ENCODE peak calls at places on chromosomes 13 and 19, in five cellular contexts. One of them, this sample, is unnamed.

GRCh38 chr19:24159707-24160106 is 72.7 kb downstream of the ZNF254 start:
- DNase-seq in GM12891: no peak
- DNase-seq in H1: no peak
- DNase-seq in HepG2: peak; percentile 29
- DNase-seq in K562: peak; percentile 13
- DNase-seq in this sample: no peak

GRCh38 chr19:38850976-38851621 is 1.3 kb upstream of the HNRNPL start:
- DNase-seq in K562: peak; percentile 60
- DNase-seq in GM12891: no peak
- DNase-seq in H1: peak; percentile 69
- DNase-seq in HepG2: no peak
- DNase-seq in this sample: no peak

GRCh38 chr13:39306639-39307589 is 268.7 kb downstream of the NHLRC3 start:
- DNase-seq in H1: no peak
- DNase-seq in GM12891: no peak
- DNase-seq in HepG2: no peak
- DNase-seq in K562: no peak
- DNase-seq in this sample: peak; percentile 6

GRCh38 chr19:2841858-2842574 is 741 bp downstream of the ZNF555 start:
- DNase-seq in H1: peak; percentile 56
- DNase-seq in HepG2: no peak
- DNase-seq in K562: peak; percentile 41
- DNase-seq in GM12891: no peak
- DNase-seq in this sample: peak; percentile 31

GRCh38 chr13:46778095-46778494 is 18.9 kb downstream of the ESD start:
- DNase-seq in HepG2: no peak
- DNase-seq in H1: no peak
- DNase-seq in GM12891: no peak
- DNase-seq in K562: no peak
- DNase-seq in this sample: no peak

GRCh38 chr19:35513975-35514809 is 743 bp upstream of the DMKN start:
- DNase-seq in K562: no peak
- DNase-seq in GM12891: no peak
- DNase-seq in H1: peak; percentile 68
- DNase-seq in HepG2: peak; percentile 25
- DNase-seq in this sample: no peak

GRCh38 chr13:91399189-91400093 is 1.0 kb downstream of the GPC5 start:
- DNase-seq in GM12891: no peak
- DNase-seq in K562: no peak
- DNase-seq in HepG2: no peak
- DNase-seq in H1: no peak
- DNase-seq in this sample: no peak

GRCh38 chr13:95207769-95208366 is 93.4 kb downstream of the ABCC4 start:
- DNase-seq in GM12891: peak; percentile 26
- DNase-seq in H1: no peak
- DNase-seq in HepG2: no peak
- DNase-seq in K562: peak; percentile 61
- DNase-seq in this sample: no peak

GRCh38 chr13:113121928-113122420 is 625 bp upstream of the F10 start:
- DNase-seq in H1: no peak
- DNase-seq in HepG2: no peak
- DNase-seq in GM12891: no peak
- DNase-seq in K562: no peak
- DNase-seq in this sample: no peak

GRCh38 chr13:21095311-21095710 is 33.9 kb upstream of the LATS2 start:
- DNase-seq in K562: peak; percentile 15
- DNase-seq in HepG2: no peak
- DNase-seq in H1: no peak
- DNase-seq in GM12891: no peak
- DNase-seq in this sample: no peak

GRCh38 chr19:12015015-12015752 is 20.3 kb downstream of the ZNF433 start:
- DNase-seq in K562: no peak
- DNase-seq in GM12891: no peak
- DNase-seq in HepG2: no peak
- DNase-seq in H1: no peak
- DNase-seq in this sample: no peak

GRCh38 chr13:24274452-24274971 is 34.9 kb upstream of the C1QTNF9 start:
- DNase-seq in GM12891: peak; percentile 44
- DNase-seq in K562: no peak
- DNase-seq in H1: no peak
- DNase-seq in HepG2: no peak
- DNase-seq in this sample: peak; percentile 46

GRCh38 chr19:11299946-11300810 is 4.2 kb downstream of the TSPAN16 start:
- DNase-seq in GM12891: no peak
- DNase-seq in HepG2: no peak
- DNase-seq in H1: no peak
- DNase-seq in K562: no peak
- DNase-seq in this sample: no peak

GRCh38 chr19:55176116-55176515 is 4.0 kb downstream of the SYT5 start:
- DNase-seq in GM12891: no peak
- DNase-seq in HepG2: no peak
- DNase-seq in K562: peak; percentile 44
- DNase-seq in H1: no peak
- DNase-seq in this sample: no peak

GRCh38 chr19:47682939-47683338 is 30.3 kb upstream of the EHD2 start:
- DNase-seq in GM12891: no peak
- DNase-seq in HepG2: no peak
- DNase-seq in K562: no peak
- DNase-seq in H1: no peak
- DNase-seq in this sample: no peak

GRCh38 chr19:18995804-18996241 is 37.5 kb downstream of the SUGP2 start:
- DNase-seq in K562: peak; percentile 77
- DNase-seq in GM12891: peak; percentile 71
- DNase-seq in H1: peak; percentile 59
- DNase-seq in HepG2: peak; percentile 57
- DNase-seq in this sample: peak; percentile 52

GRCh38 chr13:112843392-112844250 is 125.4 kb upstream of the MCF2L start:
- DNase-seq in H1: no peak
- DNase-seq in GM12891: no peak
- DNase-seq in HepG2: no peak
- DNase-seq in K562: no peak
- DNase-seq in this sample: no peak

GRCh38 chr19:47243776-47244547 is 12.4 kb upstream of the CCDC9 start:
- DNase-seq in GM12891: peak; percentile 92
- DNase-seq in K562: peak; percentile 92
- DNase-seq in H1: peak; percentile 99
- DNase-seq in HepG2: peak; percentile 92
- DNase-seq in this sample: peak; percentile 94

GRCh38 chr13:21230516-21230915 is 54.1 kb downstream of the MRPL57 start:
- DNase-seq in H1: no peak
- DNase-seq in GM12891: no peak
- DNase-seq in HepG2: no peak
- DNase-seq in K562: no peak
- DNase-seq in this sample: no peak

GRCh38 chr19:30361721-30362120 is 10.5 kb upstream of the ZNF536 start:
- DNase-seq in K562: no peak
- DNase-seq in GM12891: no peak
- DNase-seq in H1: no peak
- DNase-seq in HepG2: peak; percentile 61
- DNase-seq in this sample: no peak

GRCh38 chr19:24033962-24034342 is 53.0 kb upstream of the ZNF254 start:
- DNase-seq in H1: no peak
- DNase-seq in K562: peak; percentile 13
- DNase-seq in GM12891: no peak
- DNase-seq in HepG2: peak; percentile 41
- DNase-seq in this sample: peak; percentile 13

GRCh38 chr13:20399961-20400360 is 125.7 kb downstream of the CRYL1 start:
- DNase-seq in K562: no peak
- DNase-seq in GM12891: no peak
- DNase-seq in H1: no peak
- DNase-seq in HepG2: no peak
- DNase-seq in this sample: no peak

GRCh38 chr13:94598281-94598680 is 2.3 kb upstream of the TGDS start:
- DNase-seq in K562: no peak
- DNase-seq in GM12891: no peak
- DNase-seq in H1: no peak
- DNase-seq in HepG2: no peak
- DNase-seq in this sample: no peak

GRCh38 chr13:23660249-23660648 is 90.0 kb downstream of the TNFRSF19 start:
- DNase-seq in HepG2: no peak
- DNase-seq in GM12891: no peak
- DNase-seq in H1: no peak
- DNase-seq in K562: no peak
- DNase-seq in this sample: no peak

GRCh38 chr19:56132316-56132822 is 8.7 kb upstream of the ZNF444 start:
- DNase-seq in HepG2: peak; percentile 50
- DNase-seq in GM12891: no peak
- DNase-seq in H1: no peak
- DNase-seq in K562: no peak
- DNase-seq in this sample: no peak

GRCh38 chr13:98549006-98549727 is 27.7 kb downstream of the STK24 start:
- DNase-seq in H1: no peak
- DNase-seq in GM12891: no peak
- DNase-seq in K562: no peak
- DNase-seq in HepG2: peak; percentile 28
- DNase-seq in this sample: no peak

GRCh38 chr13:32019612-32020233 is 11.9 kb upstream of the FRY start:
- DNase-seq in GM12891: peak; percentile 44
- DNase-seq in H1: no peak
- DNase-seq in HepG2: peak; percentile 73
- DNase-seq in K562: peak; percentile 21
- DNase-seq in this sample: peak; percentile 23

GRCh38 chr13:97179501-97179900 is 42.6 kb upstream of the MBNL2 start:
- DNase-seq in H1: no peak
- DNase-seq in GM12891: no peak
- DNase-seq in K562: no peak
- DNase-seq in HepG2: no peak
- DNase-seq in this sample: no peak
- TF ChIP-seq TAF1 in H1: no peak
- TF ChIP-seq TAF1 in GM12891: no peak
- TF ChIP-seq TAF1 in K562: no peak
- TF ChIP-seq TAF1 in HepG2: no peak
- TF ChIP-seq TAF1 in this sample: no peak

DNA sequence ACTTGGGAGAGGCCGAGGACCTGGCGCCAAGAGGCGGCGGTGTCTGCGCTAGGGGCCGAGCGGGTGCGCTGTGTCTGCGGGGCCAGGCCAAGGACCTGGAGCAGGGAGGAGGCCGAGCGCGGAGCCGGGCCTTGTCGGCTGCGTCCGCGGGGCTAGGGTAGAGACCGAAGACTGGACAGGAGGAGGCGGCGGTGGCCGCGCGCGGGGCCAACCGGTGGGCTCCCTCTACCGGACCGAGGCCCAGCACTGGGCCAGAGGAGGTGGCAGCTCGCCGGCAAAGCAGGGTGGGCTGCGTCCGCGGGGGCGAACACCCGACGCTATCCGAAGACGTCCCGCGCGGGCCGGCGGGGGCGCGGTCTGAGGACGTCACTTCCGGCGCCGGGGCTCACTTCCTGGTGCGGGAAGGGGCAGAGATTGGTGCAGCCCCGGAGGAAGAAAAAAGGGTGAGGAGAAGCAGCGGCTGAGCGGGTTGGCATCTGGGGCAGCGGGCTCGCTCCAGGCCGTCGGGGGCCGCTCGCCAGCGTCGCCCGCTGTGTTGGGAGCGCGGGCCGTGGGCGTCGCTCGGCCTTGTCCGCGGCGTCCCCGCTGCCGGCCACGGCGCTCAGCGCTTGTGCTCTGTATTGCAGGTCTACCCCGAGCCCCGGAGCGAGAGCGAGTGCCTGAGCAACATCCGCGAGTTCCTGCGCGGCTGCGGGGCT is 38.3 kb downstream of the ARHGEF7 start:
- DNase-seq in K562: peak; percentile 90
- DNase-seq in HepG2: peak; percentile 88
- DNase-seq in H1: peak; percentile 99
- DNase-seq in GM12891: peak; percentile 93
- DNase-seq in this sample: peak; percentile 92
- TF ChIP-seq POLR2A in K562: peak; percentile 87
- TF ChIP-seq POLR2A in HepG2: peak; percentile 79
- TF ChIP-seq POLR2A in H1: peak; percentile 87
- TF ChIP-seq POLR2A in GM12891: peak; percentile 80
- TF ChIP-seq POLR2A in this sample: peak; percentile 88

DNA sequence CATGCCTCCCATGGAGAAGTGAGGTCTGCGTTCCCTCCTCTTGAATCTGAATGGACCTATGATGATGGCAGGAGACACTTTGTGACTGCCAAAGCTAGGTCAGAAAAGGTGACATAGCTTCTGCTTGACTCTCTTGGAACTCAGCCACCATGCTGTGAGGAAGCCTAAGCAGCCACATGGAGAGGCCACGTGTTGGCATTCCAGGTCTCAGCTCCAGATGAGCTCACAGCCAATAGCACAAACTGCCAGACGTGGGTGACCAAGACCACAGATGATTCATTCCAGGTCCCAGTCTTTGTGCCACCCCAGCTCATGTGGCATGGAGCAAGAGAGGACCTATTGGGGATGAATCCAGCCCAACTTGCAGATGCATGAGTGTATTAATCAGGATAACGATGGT is 8.7 kb upstream of the GGACT start:
- DNase-seq in GM12891: no peak
- DNase-seq in H1: no peak
- DNase-seq in K562: no peak
- DNase-seq in HepG2: no peak
- DNase-seq in this sample: no peak
- TF ChIP-seq TAF1 in GM12891: no peak
- TF ChIP-seq TAF1 in H1: no peak
- TF ChIP-seq TAF1 in K562: no peak
- TF ChIP-seq TAF1 in HepG2: no peak
- TF ChIP-seq TAF1 in this sample: no peak

DNA sequence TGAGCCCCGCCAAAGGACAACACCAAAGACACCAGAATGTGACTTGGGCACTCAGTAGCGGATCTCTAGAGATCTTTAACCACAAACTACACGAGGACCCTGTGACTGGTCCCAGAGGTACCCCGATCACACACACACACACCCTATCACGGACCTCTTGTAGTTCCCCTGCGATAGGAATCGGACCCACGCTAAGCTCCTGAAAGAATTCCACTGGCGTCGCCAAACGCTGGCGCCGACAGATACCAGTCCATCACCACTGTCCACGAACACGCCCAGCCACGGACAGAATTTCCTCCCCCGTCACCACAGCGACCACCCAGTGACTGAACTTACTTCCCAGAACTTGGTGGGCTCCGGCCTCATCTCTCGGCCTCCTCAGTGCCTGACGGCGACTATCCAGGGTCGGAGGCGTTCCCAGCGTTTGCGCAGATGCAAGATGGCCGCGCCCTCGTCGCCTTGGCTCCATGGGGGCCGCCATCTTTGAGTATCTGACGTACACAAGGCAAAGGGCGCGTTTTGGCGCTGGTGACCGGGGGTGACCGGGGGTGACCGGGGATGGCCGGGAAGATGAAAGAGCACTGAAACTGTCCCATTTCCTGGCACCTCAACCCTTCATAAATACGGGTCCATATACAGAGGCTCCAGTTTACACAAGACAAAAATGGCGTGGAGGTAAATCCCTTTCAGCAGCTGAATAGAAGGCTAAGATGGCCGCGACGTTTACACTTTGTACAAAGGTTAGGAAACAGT is at the start of gene ZNF615:
- DNase-seq in HepG2: peak; percentile 76
- DNase-seq in GM12891: peak; percentile 48
- DNase-seq in H1: peak; percentile 94
- DNase-seq in K562: peak; percentile 80
- DNase-seq in this sample: peak; percentile 53
- TF ChIP-seq POLR2A in HepG2: peak; percentile 37
- TF ChIP-seq POLR2A in GM12891: peak; percentile 56
- TF ChIP-seq POLR2A in H1: no peak
- TF ChIP-seq POLR2A in K562: peak; percentile 60
- TF ChIP-seq POLR2A in this sample: peak; percentile 51

This sample was measured in GM12892.